ENCODE peak calls at places on chromosomes 6 and 20, in seven cellular contexts. W is PC-3, I is neuronal stem cell, Z is neural progenitor cell, K is GM23248, M is fibroblast of lung, Y is DND-41. S is an unnamed sample.
A peak's percentile ranks its signal among the peaks of the same experiment; 100 is the strongest.

GRCh38 chr6:154352898-154353585 is 3.6 kb downstream of the IPCEF1 start:
- DNase-seq in W (no peak), I (no peak), Z (no peak), Y (no peak), K (no peak), M (no peak), S (no peak)

GRCh38 chr6:97665410-97665809 is 382.4 kb upstream of the MMS22L start:
- DNase-seq in Z (peak; percentile 31), K (no peak), I (no peak), Y (no peak), W (no peak), M (no peak), S (no peak)

GRCh38 chr6:156685823-156686428 is 91.3 kb upstream of the ARID1B start:
- DNase-seq in I (no peak), Z (no peak), M (no peak), K (no peak), Y (no peak), W (no peak), S (no peak)

GRCh38 chr6:15425947-15426346 is 180.1 kb downstream of the JARID2 start:
- DNase-seq in I (no peak), W (no peak), M (no peak), K (no peak), Z (no peak), Y (no peak), S (no peak)

GRCh38 chr6:81774542-81774941 is 22.1 kb upstream of the TENT5A start:
- DNase-seq in Z (no peak), W (no peak), Y (no peak), I (no peak), M (no peak), K (no peak), S (no peak)

GRCh38 chr20:1509237-1509636 is 18.0 kb upstream of the SIRPB2 start:
- DNase-seq in I (no peak), W (peak; percentile 90), M (peak; percentile 10), K (peak; percentile 85), Y (no peak), Z (peak; percentile 42), S (peak; percentile 54)

GRCh38 chr20:36756482-36756881 is 10.6 kb upstream of the NDRG3 start:
- DNase-seq in Z (no peak), Y (no peak), M (no peak), W (no peak), I (no peak), K (no peak), S (no peak)

GRCh38 chr6:137867685-137868509 is 838 bp downstream of the TNFAIP3 start:
- DNase-seq in Z (peak; percentile 80), W (peak; percentile 22), I (peak; percentile 38), M (peak; percentile 33), K (peak; percentile 53), Y (peak; percentile 91), S (peak; percentile 50)

GRCh38 chr6:10314163-10314955 is 100.5 kb downstream of the TFAP2A start:
- DNase-seq in Z (no peak), Y (no peak), M (no peak), I (no peak), W (no peak), K (no peak), S (no peak)

GRCh38 chr6:157830354-157831017 is 7.4 kb downstream of the SNX9 start:
- DNase-seq in M (no peak), Z (peak; percentile 15), I (no peak), Y (peak; percentile 43), W (no peak), K (no peak), S (no peak)

GRCh38 chr6:40798069-40798770 is 211.1 kb upstream of the LRFN2 start:
- DNase-seq in I (no peak), K (no peak), Z (peak; percentile 54), W (no peak), M (no peak), Y (no peak), S (no peak)

GRCh38 chr6:157891544-157892362 is 68.7 kb downstream of the SNX9 start:
- DNase-seq in I (no peak), K (no peak), W (no peak), Y (no peak), Z (no peak), M (no peak), S (no peak)

GRCh38 chr20:62822788-62823651 is 6.2 kb downstream of the COL9A3 start:
- DNase-seq in Y (peak; percentile 76), W (peak; percentile 88), I (no peak), M (no peak), K (peak; percentile 34), Z (peak; percentile 68), S (peak; percentile 96)

GRCh38 chr20:36606171-36607116 is 865 bp downstream of the RAB5IF start:
- DNase-seq in Y (peak; percentile 38), W (peak; percentile 32), M (peak; percentile 39), I (no peak), K (peak; percentile 65), Z (peak; percentile 46), S (peak; percentile 58)

GRCh38 chr6:26030716-26031115 is 56.5 kb upstream of the HFE start:
- DNase-seq in I (no peak), W (no peak), Z (no peak), M (no peak), K (no peak), Y (no peak), S (peak; percentile 67)

GRCh38 chr6:48951917-48952316 is 511.1 kb downstream of the MMUT start:
- DNase-seq in Z (no peak), M (no peak), K (no peak), Y (no peak), W (no peak), I (no peak), S (no peak)

GRCh38 chr6:133923938-133924593 is 29.0 kb upstream of the TBPL1 start:
- DNase-seq in Z (peak; percentile 84), W (peak; percentile 76), Y (peak; percentile 65), M (peak; percentile 87), K (peak; percentile 83), I (peak; percentile 76), S (peak; percentile 86)

GRCh38 chr20:6614836-6615235 is 152.7 kb upstream of the BMP2 start:
- DNase-seq in W (no peak), Z (no peak), I (no peak), M (no peak), K (no peak), Y (no peak), S (no peak)

GRCh38 chr20:5658897-5659296 is 91.3 kb upstream of the SHLD1 start:
- DNase-seq in I (peak; percentile 9), Y (no peak), M (peak; percentile 91), W (peak; percentile 12), Z (no peak), K (peak; percentile 96), S (no peak)

GRCh38 chr6:36128073-36128472 is 2.2 kb upstream of the MAPK13 start:
- DNase-seq in M (no peak), Y (no peak), I (no peak), Z (no peak), W (no peak), K (no peak), S (no peak)

GRCh38 chr6:106247293-106247692 is 78.3 kb downstream of the ATG5 start:
- DNase-seq in I (no peak), W (peak; percentile 24), Z (no peak), K (peak; percentile 23), Y (no peak), M (peak; percentile 27), S (no peak)

GRCh38 chr6:149063443-149063842 is 254.1 kb upstream of the TAB2 start:
- DNase-seq in I (no peak), Z (no peak), M (no peak), K (no peak), Y (peak; percentile 68), W (no peak), S (no peak)

GRCh38 chr6:107661291-107661690 is 162.8 kb downstream of the SCML4 start:
- DNase-seq in M (no peak), W (no peak), K (no peak), I (no peak), Y (no peak), Z (no peak), S (no peak)

GRCh38 chr20:54134445-54135220 is 39.2 kb downstream of the CYP24A1 start:
- DNase-seq in K (peak; percentile 70), M (no peak), Y (no peak), Z (no peak), I (no peak), W (peak; percentile 98), S (no peak)
- H3K9ac ChIP-seq in K (no peak overlapping the region), M (no peak overlapping the region), Y (no peak overlapping the region), Z (no peak overlapping the region), I (no peak overlapping the region), W (no peak overlapping the region), S (no peak overlapping the region)

GRCh38 chr6:163466839-163467390 is 52.4 kb downstream of the QKI start:
- DNase-seq in W (no peak), K (no peak), Y (no peak), I (no peak), Z (no peak), M (no peak), S (no peak)

GRCh38 chr6:163474581-163474980 is 60.1 kb downstream of the QKI start:
- DNase-seq in K (no peak), I (no peak), W (no peak), M (no peak), Y (no peak), Z (no peak), S (no peak)

GRCh38 chr6:163470611-163471010 is 56.1 kb downstream of the QKI start:
- DNase-seq in K (no peak), I (no peak), W (no peak), M (no peak), Z (no peak), Y (no peak), S (no peak)

GRCh38 chr6:163463795-163464194 is 49.3 kb downstream of the QKI start:
- DNase-seq in M (no peak), I (no peak), Z (no peak), Y (no peak), K (no peak), W (no peak), S (no peak)

GRCh38 chr6:163469459-163469858 is 54.9 kb downstream of the QKI start:
- DNase-seq in M (no peak), W (no peak), I (no peak), K (no peak), Z (no peak), Y (no peak), S (no peak)
- H3K4me1 ChIP-seq in M (no peaks in the 10 kb centered on the region), W (no peaks in the 10 kb centered on the region), I (no peaks in the 10 kb centered on the region), K (no peaks in the 10 kb centered on the region), Z (no peaks in the 10 kb centered on the region), Y (no peaks in the 10 kb centered on the region), S (no peaks in the 10 kb centered on the region)

GRCh38 chr6:127459231-127459641 is at the start of gene KIAA0408:
- DNase-seq in W (peak; percentile 45), Y (no peak), M (peak; percentile 82), I (peak; percentile 50), Z (peak; percentile 79), K (peak; percentile 67), S (no peak)
- H3K4me3 ChIP-seq in W (no peak within 1 kb of the TSS), Y (no peak within 1 kb of the TSS), M (no peak within 1 kb of the TSS), I (no peak within 1 kb of the TSS), Z (no peak within 1 kb of the TSS), K (peak within 1 kb of the TSS; percentile 32), S (no peak within 1 kb of the TSS)

DNA sequence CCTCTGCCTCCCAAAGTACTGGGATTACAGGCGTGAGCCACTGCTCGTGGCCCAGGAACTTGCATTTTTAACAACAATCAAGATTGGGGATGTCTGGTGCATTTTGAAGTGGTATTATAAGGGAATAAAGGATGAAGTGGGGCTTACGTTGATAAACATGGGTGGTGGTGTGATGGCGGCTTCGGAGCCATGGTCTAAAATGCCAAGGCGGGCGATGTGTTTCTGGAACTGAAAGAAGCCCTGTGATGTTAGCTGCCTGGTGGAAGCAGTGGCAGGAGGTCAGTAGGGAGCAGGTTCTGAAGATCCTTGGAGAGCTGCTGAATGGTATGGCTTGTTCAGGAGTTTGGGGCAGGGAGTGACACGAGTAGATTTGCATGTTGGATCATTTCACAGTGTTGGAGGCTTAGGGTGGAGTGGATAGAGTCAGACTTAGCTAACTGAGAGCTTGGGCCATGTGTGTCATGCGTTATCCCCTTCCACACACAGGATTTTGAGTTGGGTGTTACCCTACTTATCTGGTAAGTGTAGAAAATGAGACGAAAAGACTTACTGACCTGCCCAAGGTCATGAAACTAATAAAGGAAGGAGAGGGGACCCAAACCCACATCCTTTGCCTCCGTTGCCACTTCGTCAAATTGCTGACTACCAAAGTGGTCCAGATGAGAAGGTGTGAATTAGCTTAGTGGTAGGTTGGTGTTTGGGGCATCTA is 1.5 kb downstream of the NELFCD start:
- DNase-seq in K (peak; percentile 12), I (no peak), W (no peak), Y (no peak), Z (no peak), M (no peak), S (no peak)
- H3K9ac ChIP-seq in K (peak overlapping the region; percentile 85), I (no peak overlapping the region), W (peak overlapping the region; percentile 83), Y (peak overlapping the region; percentile 79), Z (no peak overlapping the region), M (no peak overlapping the region), S (peak overlapping the region; percentile 93)

S was measured in Karpas-422.